ENCODE peak calls at places on chromosomes 11 and 22, in five cellular contexts. O is Caco-2, R is mucosa of descending colon, C is left lobe of liver, Q is head of caudate nucleus. B is an unnamed sample.

GRCh38 chr11:94595061-94595460 is 27.9 kb downstream of the PIWIL4 start:
- DNase-seq in R (no peak), Q (no peak), C (no peak), O (no peak), B (no peak)

GRCh38 chr11:132278801-132279574 is 908.6 kb downstream of the NTM start:
- DNase-seq in C (no peak), R (peak), O (no peak), Q (no peak), B (no peak)

GRCh38 chr11:108218455-108218854 is 4.0 kb downstream of the NPAT start:
- DNase-seq in C (no peak), Q (no peak), R (no peak), O (no peak), B (no peak)

GRCh38 chr11:125114518-125114917 is 3.1 kb upstream of the TMEM218 start:
- DNase-seq in O (no peak), Q (no peak), C (no peak), R (no peak), B (no peak)

GRCh38 chr11:241634-242033 is 4.9 kb downstream of the PSMD13 start:
- DNase-seq in R (no peak), Q (no peak), C (peak), O (no peak), B (no peak)

GRCh38 chr11:119809346-119809745 is 80.3 kb upstream of the NECTIN1 start:
- DNase-seq in R (no peak), Q (no peak), O (no peak), C (no peak), B (no peak)

GRCh38 chr11:1523077-1523476 is 36.5 kb upstream of the MOB2 start:
- DNase-seq in O (no peak), Q (no peak), R (no peak), C (no peak), B (no peak)

GRCh38 chr11:14891143-14892035 is 642 bp downstream of the CYP2R1 start:
- DNase-seq in Q (peak), C (peak), O (peak), R (peak), B (peak)

GRCh38 chr11:92751594-92751993 is 217.9 kb upstream of the MTNR1B start:
- DNase-seq in Q (no peak), C (no peak), O (no peak), R (no peak), B (no peak)

GRCh38 chr11:68342459-68343158 is 30.2 kb downstream of the LRP5 start:
- DNase-seq in Q (no peak), C (no peak), O (peak), R (no peak), B (no peak)

GRCh38 chr11:45662665-45663485 is 2.5 kb downstream of the CHST1 start:
- DNase-seq in O (no peak), R (no peak), Q (peak), C (no peak), B (no peak)

GRCh38 chr22:19607198-19608113 is 83.2 kb upstream of the CLDN5 start:
- DNase-seq in R (peak), C (peak), O (no peak), Q (no peak), B (peak)

GRCh38 chr11:69348414-69349235 is 54.7 kb downstream of the MYEOV start:
- DNase-seq in R (no peak), Q (no peak), C (peak), O (peak), B (peak)

GRCh38 chr11:44016129-44016528 is 31.7 kb upstream of the ACCSL start:
- DNase-seq in C (peak), O (no peak), R (no peak), Q (no peak), B (no peak)

GRCh38 chr11:78898376-78898775 is 323.7 kb upstream of the NARS2 start:
- DNase-seq in R (no peak), Q (no peak), O (no peak), C (no peak), B (no peak)

GRCh38 chr11:119172513-119172912 is 4.0 kb downstream of the NLRX1 start:
- DNase-seq in Q (no peak), O (no peak), C (no peak), R (no peak), B (no peak)

GRCh38 chr11:65615950-65616574 is 486 bp downstream of the PCNX3 start:
- DNase-seq in R (peak), C (no peak), O (peak), Q (no peak), B (no peak)

GRCh38 chr22:31099386-31099785 is 8.0 kb downstream of the SELENOM start:
- DNase-seq in C (no peak), O (no peak), R (no peak), Q (no peak), B (no peak)

GRCh38 chr11:57801185-57801490 is 39.5 kb downstream of the CTNND1 start:
- DNase-seq in O (no peak), Q (no peak), C (no peak), R (no peak), B (no peak)

GRCh38 chr11:120205596-120206161 is 5.2 kb upstream of the OAF start:
- DNase-seq in Q (no peak), R (no peak), C (no peak), O (no peak), B (no peak)

GRCh38 chr11:40337118-40337517 is 1122.3 kb downstream of the LRRC4C start:
- DNase-seq in C (no peak), Q (no peak), O (no peak), R (no peak), B (no peak)

GRCh38 chr22:29813563-29813962 is 24.5 kb downstream of the ASCC2 start:
- DNase-seq in Q (no peak), R (no peak), O (no peak), C (no peak), B (no peak)

GRCh38 chr11:69913591-69914285 is 94.5 kb upstream of the FGF3 start:
- DNase-seq in C (peak), R (no peak), O (peak), Q (peak), B (peak)

GRCh38 chr11:79437274-79437980 is 3.4 kb downstream of the TENM4 start:
- DNase-seq in Q (peak), O (no peak), C (peak), R (peak), B (peak)

GRCh38 chr11:19519912-19520641 is 192.6 kb upstream of the NAV2 start:
- DNase-seq in R (no peak), O (no peak), C (no peak), Q (peak), B (no peak)

GRCh38 chr22:23884133-23884532 is 10.1 kb upstream of the MIF start:
- DNase-seq in R (no peak), C (no peak), O (no peak), Q (no peak), B (no peak)

GRCh38 chr11:13297917-13298356 is 20.3 kb downstream of the BMAL1 start:
- DNase-seq in Q (no peak), O (no peak), R (no peak), C (no peak), B (no peak)

GRCh38 chr11:2399488-2400068 is 972 bp upstream of the TSSC4 start:
- DNase-seq in R (peak), Q (no peak), C (no peak), O (no peak), B (no peak)

GRCh38 chr22:37555029-37555428 is 5.3 kb upstream of the CDC42EP1 start:
- DNase-seq in R (no peak), Q (no peak), O (no peak), C (no peak), B (no peak)

GRCh38 chr11:72072348-72072747 is 8.0 kb downstream of the NUMA1 start:
- DNase-seq in C (no peak), O (peak), R (no peak), Q (no peak), B (no peak)

GRCh38 chr11:93329936-93330445 is 551 bp upstream of the DEUP1 start:
- DNase-seq in R (peak), O (peak), Q (no peak), C (no peak), B (no peak)

GRCh38 chr11:105838668-105839403 is 183.2 kb downstream of the MSANTD4 start:
- DNase-seq in C (no peak), Q (no peak), O (no peak), R (no peak), B (no peak)

GRCh38 chr22:45970709-45971388 is 6.1 kb downstream of the WNT7B start:
- DNase-seq in Q (no peak), O (no peak), C (no peak), R (no peak), B (no peak)

GRCh38 chr11:130156108-130157022 is 3.2 kb upstream of the ST14 start:
- DNase-seq in Q (no peak), C (no peak), R (no peak), O (no peak), B (no peak)

GRCh38 chr11:10233581-10233980 is 60.4 kb downstream of the SBF2 start:
- DNase-seq in Q (no peak), C (no peak), R (no peak), O (no peak), B (no peak)

GRCh38 chr22:49052023-49052538 is 775.6 kb downstream of the BRD1 start:
- DNase-seq in Q (peak), O (no peak), C (no peak), R (peak), B (no peak)

GRCh38 chr22:39449708-39450107 is 7.1 kb upstream of the MGAT3 start:
- DNase-seq in Q (no peak), R (no peak), O (no peak), C (no peak), B (no peak)

GRCh38 chr11:43580735-43581369 is 99.7 kb upstream of the HSD17B12 start:
- DNase-seq in Q (peak), O (no peak), C (no peak), R (no peak), B (no peak)

GRCh38 chr22:26957176-26957575 is 299.8 kb downstream of the MIAT start:
- DNase-seq in R (no peak), O (no peak), C (no peak), Q (no peak), B (no peak)

B was measured in right lobe of liver.